ENCODE peak calls at places on chromosomes 7 and 10, in four cellular contexts. B, D, R and T are unnamed samples.

GRCh38 chr10:130045091-130045652 is 65.5 kb downstream of the C10orf143 start:
- DNase-seq in B (no peak), D (no peak), R (no peak), T (no peak)

GRCh38 chr7:36154255-36155212 is 1.5 kb downstream of the EEPD1 start:
- DNase-seq in B (no peak), D (no peak), R (no peak), T (no peak)

GRCh38 chr10:125205431-125205830 is 45.1 kb upstream of the CTBP2 start:
- DNase-seq in B (no peak), D (no peak), R (no peak), T (no peak)

GRCh38 chr7:21771261-21771660 is 174.4 kb downstream of the CDCA7L start:
- DNase-seq in B (no peak), D (no peak), R (no peak), T (no peak)

GRCh38 chr7:28682136-28682535 is 269.8 kb downstream of the CREB5 start:
- DNase-seq in B (no peak), D (no peak), R (no peak), T (no peak)

GRCh38 chr7:51647931-51648351 is 331.3 kb upstream of the COBL start:
- DNase-seq in B (peak), D (no peak), R (no peak), T (no peak)

GRCh38 chr7:97499204-97499603 is 232.7 kb upstream of the TAC1 start:
- DNase-seq in B (peak), D (peak), R (peak), T (peak)

GRCh38 chr7:43700646-43701501 is 28.4 kb downstream of the COA1 start:
- DNase-seq in B (no peak), D (no peak), R (no peak), T (no peak)

GRCh38 chr10:8438603-8439002 is 384.1 kb downstream of the GATA3 start:
- DNase-seq in B (no peak), D (no peak), R (no peak), T (no peak)

GRCh38 chr10:79050896-79051555 is 17.7 kb upstream of the ZMIZ1 start:
- DNase-seq in B (peak), D (no peak), R (no peak), T (no peak)

GRCh38 chr7:23474098-23474828 is 4.0 kb upstream of the IGF2BP3 start:
- DNase-seq in B (peak), D (peak), R (peak), T (peak)

GRCh38 chr10:2619472-2619871 is 447.9 kb upstream of the PFKP start:
- DNase-seq in B (no peak), D (no peak), R (peak), T (no peak)

GRCh38 chr7:116772926-116773749 is 89.2 kb upstream of the CAPZA2 start:
- DNase-seq in B (no peak), D (no peak), R (no peak), T (no peak)

GRCh38 chr7:30616318-30616717 is 21.6 kb downstream of the GARS1 start:
- DNase-seq in B (no peak), D (no peak), R (no peak), T (no peak)

GRCh38 chr7:4145576-4145975 is 536.5 kb upstream of the FOXK1 start:
- DNase-seq in B (no peak), D (no peak), R (no peak), T (no peak)